ENCODE peak calls at places on chromosomes 1 and 21, in five cellular contexts. N, O, A, B and W are unnamed samples.

GRCh38 chr1:191533254-191533653 is 625.0 kb upstream of the RGS18 start:
- DNase-seq in N (no peak), O (no peak), A (no peak), B (no peak), W (no peak)

GRCh38 chr1:34759472-34760357 is at the start of gene GJB4:
- DNase-seq in N (no peak), O (no peak), A (no peak), B (no peak), W (no peak)

GRCh38 chr1:27915082-27915575 is 19.7 kb upstream of the SMPDL3B start:
- DNase-seq in N (no peak), O (no peak), A (no peak), B (no peak), W (no peak)

GRCh38 chr1:248834343-248834940 is 3.6 kb upstream of the ZNF672 start:
- DNase-seq in N (no peak), O (no peak), A (no peak), B (no peak), W (no peak)

GRCh38 chr1:4768553-4768952 is 114.1 kb downstream of the AJAP1 start:
- DNase-seq in N (no peak), O (no peak), A (no peak), B (no peak), W (no peak)

GRCh38 chr1:234408757-234409156 is 35.5 kb downstream of the COA6 start:
- DNase-seq in N (no peak), O (no peak), A (no peak), B (no peak), W (peak; percentile 5)

GRCh38 chr1:116793357-116793935 is 39.2 kb downstream of the CD2 start:
- DNase-seq in N (no peak), O (no peak), A (no peak), B (no peak), W (no peak)

GRCh38 chr1:198922638-198923430 is 284.0 kb downstream of the PTPRC start:
- DNase-seq in N (no peak), O (no peak), A (no peak), B (no peak), W (no peak)

GRCh38 chr1:1004780-1005697 is 5.1 kb upstream of the HES4 start:
- DNase-seq in N (no peak), O (no peak), A (no peak), B (no peak), W (no peak)

GRCh38 chr1:112579801-112580510 is 39.0 kb downstream of the ST7L start:
- DNase-seq in N (peak; percentile 34), O (peak; percentile 44), A (no peak), B (no peak), W (no peak)

GRCh38 chr1:43509007-43509739 is 21.5 kb upstream of the PTPRF start:
- DNase-seq in N (no peak), O (no peak), A (no peak), B (peak; percentile 29), W (no peak)

GRCh38 chr21:45811136-45811535 is 167.6 kb downstream of the PCBP3 start:
- DNase-seq in N (no peak), O (no peak), A (no peak), B (no peak), W (no peak)

GRCh38 chr1:198079432-198079951 is 77.3 kb upstream of the NEK7 start:
- DNase-seq in N (no peak), O (no peak), A (no peak), B (no peak), W (no peak)